ENCODE peak calls at places on chromosomes 5 and 9, in ten cellular contexts. U is HepG2; C is stimulated activated naive CD4-positive, alpha-beta T cell; V is ELF-1; D is stomach; Q is nucleus accumbens; N is H54; B is astrocyte of the cerebellum; Y is GM23248; K is amniotic stem cell. E is an unnamed sample.

GRCh38 chr9:114207034-114207815 is 51.9 kb downstream of the COL27A1 start:
- DNase-seq in Y (peak; percentile 73), V (peak; percentile 59), B (no peak), K (peak; percentile 45), C (no peak), U (no peak), Q (no peak), D (no peak), N (peak; percentile 86), E (no peak)

GRCh38 chr9:37676411-37676830 is 25.7 kb downstream of the FRMPD1 start:
- DNase-seq in Y (no peak), V (no peak), D (no peak), U (no peak), K (no peak), C (no peak), Q (peak; percentile 76), N (peak; percentile 13), B (no peak), E (no peak)

GRCh38 chr9:82940386-82940785 is 122.6 kb downstream of the RASEF start:
- DNase-seq in N (no peak), B (no peak), D (no peak), V (no peak), K (no peak), Q (no peak), U (no peak), Y (no peak), C (no peak), E (no peak)

GRCh38 chr5:163432527-163432926 is 4.9 kb upstream of the CCNG1 start:
- DNase-seq in B (no peak), N (no peak), K (no peak), U (no peak), Y (no peak), C (no peak), Q (no peak), V (no peak), D (no peak), E (no peak)

GRCh38 chr5:155738616-155739015 is 588.3 kb upstream of the SGCD start:
- DNase-seq in D (no peak), C (no peak), B (no peak), K (no peak), Q (no peak), V (no peak), Y (no peak), N (no peak), U (no peak), E (no peak)

GRCh38 chr5:69238760-69239251 is 4.1 kb downstream of the CDK7 start:
- DNase-seq in C (no peak), U (no peak), V (no peak), Q (no peak), Y (peak; percentile 87), B (peak; percentile 40), N (peak; percentile 43), K (peak; percentile 49), D (no peak), E (no peak)

GRCh38 chr9:107283621-107284616 is 840 bp downstream of the RAD23B start:
- DNase-seq in K (peak; percentile 24), V (peak; percentile 97), B (peak; percentile 22), U (peak; percentile 73), Q (peak; percentile 12), D (peak; percentile 76), C (peak; percentile 45), Y (peak; percentile 83), N (peak; percentile 71), E (peak; percentile 91)

GRCh38 chr5:127186657-127187056 is 103.9 kb upstream of the MEGF10 start:
- DNase-seq in C (no peak), B (no peak), Y (no peak), V (peak; percentile 8), D (no peak), N (no peak), U (no peak), K (no peak), Q (no peak), E (no peak)

GRCh38 chr9:34513567-34514214 is 9.1 kb downstream of the ENHO start:
- DNase-seq in Q (peak; percentile 55), V (peak; percentile 86), C (no peak), Y (peak; percentile 43), D (peak; percentile 38), B (no peak), K (no peak), U (no peak), N (no peak), E (peak; percentile 84)

GRCh38 chr9:133881671-133882381 is 110.3 kb downstream of the VAV2 start:
- DNase-seq in V (peak; percentile 76), K (no peak), C (no peak), U (no peak), N (no peak), Q (no peak), D (no peak), Y (no peak), B (no peak), E (no peak)

GRCh38 chr5:89728750-89729149 is 680.8 kb downstream of the CETN3 start:
- DNase-seq in N (no peak), Q (no peak), C (no peak), Y (peak; percentile 66), B (peak; percentile 87), U (no peak), K (no peak), V (no peak), D (no peak), E (no peak)

GRCh38 chr5:16265141-16265540 is 85.5 kb upstream of the MARCHF11 start:
- DNase-seq in D (no peak), Y (no peak), K (no peak), Q (no peak), N (no peak), B (no peak), U (no peak), V (no peak), C (no peak), E (no peak)

GRCh38 chr5:16869821-16870796 is 66.0 kb downstream of the MYO10 start:
- DNase-seq in N (no peak), D (no peak), Q (no peak), U (no peak), C (no peak), K (no peak), V (no peak), Y (peak; percentile 71), B (no peak), E (no peak)

GRCh38 chr5:11268894-11269293 is 507.9 kb upstream of the DAP start:
- DNase-seq in C (no peak), N (no peak), K (no peak), D (no peak), V (no peak), Q (no peak), U (no peak), B (no peak), Y (no peak), E (no peak)

GRCh38 chr9:36603006-36603405 is 30.3 kb downstream of the MELK start:
- DNase-seq in C (no peak), B (no peak), U (no peak), K (no peak), Y (peak; percentile 70), N (no peak), Q (no peak), D (no peak), V (no peak), E (no peak)

GRCh38 chr9:136142859-136143214 is 24.2 kb upstream of the TMEM250 start:
- DNase-seq in K (no peak), N (no peak), U (no peak), D (no peak), Q (no peak), V (no peak), B (no peak), Y (no peak), C (no peak), E (no peak)

GRCh38 chr9:82606761-82607382 is 456.1 kb downstream of the RASEF start:
- DNase-seq in Q (no peak), D (peak; percentile 39), U (peak; percentile 69), K (peak; percentile 43), Y (peak; percentile 74), N (peak; percentile 22), B (peak; percentile 77), V (peak; percentile 69), C (no peak), E (peak; percentile 53)

GRCh38 chr5:172592881-172593280 is 48.2 kb upstream of the NEURL1B start:
- DNase-seq in Y (no peak), V (no peak), D (no peak), N (no peak), K (no peak), B (no peak), U (no peak), C (no peak), Q (no peak), E (no peak)

GRCh38 chr5:173201636-173202265 is 33.3 kb downstream of the NKX2-5 start:
- DNase-seq in D (no peak), Y (peak; percentile 96), Q (no peak), V (peak; percentile 22), C (no peak), B (peak; percentile 26), K (peak; percentile 49), U (peak; percentile 34), N (peak; percentile 91), E (no peak)

GRCh38 chr9:89038354-89039091 is 47.3 kb downstream of the S1PR3 start:
- DNase-seq in N (peak; percentile 68), B (peak; percentile 90), U (no peak), C (no peak), V (no peak), K (peak; percentile 37), Q (peak; percentile 64), D (no peak), Y (peak; percentile 97), E (no peak)

GRCh38 chr5:129094924-129095797 is 612 bp downstream of the ISOC1 start:
- DNase-seq in N (peak; percentile 10), Q (peak; percentile 39), D (peak; percentile 68), B (no peak), C (no peak), U (peak; percentile 80), K (peak; percentile 13), Y (peak; percentile 50), V (no peak), E (no peak)

GRCh38 chr5:74404574-74405310 is 235.8 kb downstream of the ENC1 start:
- DNase-seq in N (no peak), C (no peak), D (no peak), Q (no peak), Y (no peak), V (no peak), B (no peak), K (no peak), U (no peak), E (no peak)

GRCh38 chr9:37746448-37747270 is 6.9 kb upstream of the TRMT10B start:
- DNase-seq in U (no peak), C (no peak), Y (peak; percentile 16), D (no peak), B (no peak), N (peak; percentile 23), Q (no peak), K (no peak), V (no peak), E (no peak)

GRCh38 chr9:125646222-125647100 is 60.5 kb downstream of the MAPKAP1 start:
- DNase-seq in C (no peak), V (no peak), N (no peak), K (no peak), U (no peak), D (no peak), Q (no peak), Y (peak; percentile 54), B (no peak), E (no peak)

GRCh38 chr9:69351227-69351626 is 26.2 kb downstream of the ENTREP1 start:
- DNase-seq in C (no peak), B (no peak), V (no peak), D (no peak), U (no peak), K (no peak), Q (no peak), Y (no peak), N (no peak), E (no peak)

GRCh38 chr9:2608276-2608675 is 13.3 kb upstream of the VLDLR start:
- DNase-seq in D (no peak), C (no peak), B (no peak), V (no peak), Y (no peak), U (no peak), N (no peak), K (no peak), Q (no peak), E (no peak)

GRCh38 chr5:9431496-9432258 is 114.2 kb downstream of the SEMA5A start:
- DNase-seq in B (no peak), U (no peak), C (no peak), N (no peak), D (no peak), Q (no peak), Y (no peak), K (no peak), V (peak; percentile 34), E (no peak)

GRCh38 chr5:132391247-132391646 is 21.7 kb downstream of the SLC22A5 start:
- DNase-seq in Y (no peak), K (no peak), N (no peak), D (no peak), V (no peak), C (no peak), Q (no peak), B (no peak), U (no peak), E (no peak)

E was measured in H9.